ENCODE peak calls at places on chromosomes 11 and 22, in seven cellular contexts. One of them, this sample, is unnamed. For H3K4me1, the result is how much of the 10 kb centered on the place peaks cover.

GRCh38 chr22:49258107-49259010 is 569.3 kb downstream of the BRD1 start:
- DNase-seq in DND-41: no peak
- DNase-seq in CD8-positive, alpha-beta T cell: no peak
- DNase-seq in heart right ventricle: no peak
- DNase-seq in H1: no peak
- DNase-seq in sigmoid colon: no peak
- DNase-seq in upper lobe of right lung: no peak
- DNase-seq in this sample: no peak

GRCh38 chr11:75524576-75525432 is 937 bp downstream of the GDPD5 start:
- DNase-seq in heart right ventricle: peak
- DNase-seq in CD8-positive, alpha-beta T cell: peak
- DNase-seq in sigmoid colon: no peak
- DNase-seq in DND-41: peak
- DNase-seq in upper lobe of right lung: no peak
- DNase-seq in H1: no peak
- DNase-seq in this sample: peak

GRCh38 chr11:86459682-86460460 is 85.2 kb downstream of the CCDC81 start:
- DNase-seq in DND-41: no peak
- DNase-seq in CD8-positive, alpha-beta T cell: no peak
- DNase-seq in heart right ventricle: peak
- DNase-seq in H1: peak
- DNase-seq in sigmoid colon: no peak
- DNase-seq in upper lobe of right lung: no peak
- DNase-seq in this sample: no peak

GRCh38 chr11:117438371-117439000 is 110.8 kb downstream of the CEP164 start:
- DNase-seq in DND-41: no peak
- DNase-seq in sigmoid colon: no peak
- DNase-seq in heart right ventricle: no peak
- DNase-seq in CD8-positive, alpha-beta T cell: no peak
- DNase-seq in upper lobe of right lung: no peak
- DNase-seq in H1: no peak
- DNase-seq in this sample: no peak

GRCh38 chr22:20001082-20001638 is 15.5 kb downstream of the ARVCF start:
- DNase-seq in H1: no peak
- DNase-seq in CD8-positive, alpha-beta T cell: peak
- DNase-seq in DND-41: no peak
- DNase-seq in heart right ventricle: peak
- DNase-seq in upper lobe of right lung: no peak
- DNase-seq in sigmoid colon: no peak
- DNase-seq in this sample: no peak

GRCh38 chr22:49954354-49954753 is 6.2 kb upstream of the PIM3 start:
- DNase-seq in sigmoid colon: no peak
- DNase-seq in heart right ventricle: peak
- DNase-seq in upper lobe of right lung: peak
- DNase-seq in CD8-positive, alpha-beta T cell: no peak
- DNase-seq in DND-41: no peak
- DNase-seq in H1: no peak
- DNase-seq in this sample: no peak

GRCh38 chr11:19849107-19849789 is 136.6 kb downstream of the NAV2 start:
- DNase-seq in CD8-positive, alpha-beta T cell: no peak
- DNase-seq in sigmoid colon: no peak
- DNase-seq in H1: no peak
- DNase-seq in DND-41: no peak
- DNase-seq in upper lobe of right lung: no peak
- DNase-seq in heart right ventricle: peak
- DNase-seq in this sample: no peak

GRCh38 chr11:72222106-72222891 is 2.3 kb upstream of the INPPL1 start:
- DNase-seq in sigmoid colon: no peak
- DNase-seq in upper lobe of right lung: no peak
- DNase-seq in CD8-positive, alpha-beta T cell: no peak
- DNase-seq in heart right ventricle: no peak
- DNase-seq in H1: no peak
- DNase-seq in DND-41: no peak
- DNase-seq in this sample: no peak

GRCh38 chr11:10288881-10289764 is 4.9 kb downstream of the SBF2 start:
- DNase-seq in sigmoid colon: no peak
- DNase-seq in DND-41: no peak
- DNase-seq in CD8-positive, alpha-beta T cell: no peak
- DNase-seq in upper lobe of right lung: no peak
- DNase-seq in heart right ventricle: peak
- DNase-seq in H1: no peak
- DNase-seq in this sample: no peak

GRCh38 chr11:733072-733471 is 14.2 kb upstream of the TALDO1 start:
- DNase-seq in H1: no peak
- DNase-seq in DND-41: no peak
- DNase-seq in heart right ventricle: no peak
- DNase-seq in sigmoid colon: no peak
- DNase-seq in upper lobe of right lung: no peak
- DNase-seq in CD8-positive, alpha-beta T cell: no peak
- DNase-seq in this sample: no peak

GRCh38 chr22:46737105-46737975 is 712 bp downstream of the CERK start:
- DNase-seq in sigmoid colon: no peak
- DNase-seq in upper lobe of right lung: no peak
- DNase-seq in H1: no peak
- DNase-seq in CD8-positive, alpha-beta T cell: peak
- DNase-seq in DND-41: peak
- DNase-seq in heart right ventricle: peak
- DNase-seq in this sample: peak

GRCh38 chr11:134781335-134781970 is 369.4 kb upstream of the B3GAT1 start:
- DNase-seq in DND-41: no peak
- DNase-seq in H1: no peak
- DNase-seq in heart right ventricle: no peak
- DNase-seq in CD8-positive, alpha-beta T cell: no peak
- DNase-seq in sigmoid colon: no peak
- DNase-seq in upper lobe of right lung: no peak
- DNase-seq in this sample: no peak

GRCh38 chr11:69691449-69691848 is 12.4 kb downstream of the FGF19 start:
- DNase-seq in upper lobe of right lung: peak
- DNase-seq in CD8-positive, alpha-beta T cell: no peak
- DNase-seq in DND-41: no peak
- DNase-seq in sigmoid colon: peak
- DNase-seq in H1: no peak
- DNase-seq in heart right ventricle: no peak
- DNase-seq in this sample: no peak

GRCh38 chr22:26068571-26068970 is 100.7 kb upstream of the SEZ6L start:
- DNase-seq in CD8-positive, alpha-beta T cell: no peak
- DNase-seq in sigmoid colon: no peak
- DNase-seq in upper lobe of right lung: no peak
- DNase-seq in heart right ventricle: no peak
- DNase-seq in DND-41: no peak
- DNase-seq in H1: no peak
- DNase-seq in this sample: no peak

GRCh38 chr11:40280161-40281054 is 1179.0 kb downstream of the LRRC4C start:
- DNase-seq in heart right ventricle: peak
- DNase-seq in DND-41: no peak
- DNase-seq in upper lobe of right lung: no peak
- DNase-seq in CD8-positive, alpha-beta T cell: no peak
- DNase-seq in sigmoid colon: peak
- DNase-seq in H1: no peak
- DNase-seq in this sample: no peak

GRCh38 chr11:131823772-131824171 is 453.4 kb downstream of the NTM start:
- DNase-seq in DND-41: no peak
- DNase-seq in H1: no peak
- DNase-seq in upper lobe of right lung: no peak
- DNase-seq in CD8-positive, alpha-beta T cell: no peak
- DNase-seq in sigmoid colon: no peak
- DNase-seq in heart right ventricle: no peak
- DNase-seq in this sample: no peak

GRCh38 chr22:37460684-37461083 is 25.5 kb downstream of the MFNG start:
- DNase-seq in H1: no peak
- DNase-seq in DND-41: no peak
- DNase-seq in CD8-positive, alpha-beta T cell: no peak
- DNase-seq in sigmoid colon: no peak
- DNase-seq in heart right ventricle: no peak
- DNase-seq in upper lobe of right lung: no peak
- DNase-seq in this sample: no peak

GRCh38 chr11:4186464-4187054 is 92.0 kb downstream of the RRM1 start:
- DNase-seq in sigmoid colon: no peak
- DNase-seq in DND-41: no peak
- DNase-seq in CD8-positive, alpha-beta T cell: no peak
- DNase-seq in heart right ventricle: no peak
- DNase-seq in upper lobe of right lung: no peak
- DNase-seq in H1: no peak
- DNase-seq in this sample: no peak
- H3K4me3 ChIP-seq in sigmoid colon: no peak
- H3K4me3 ChIP-seq in DND-41: no peak
- H3K4me3 ChIP-seq in CD8-positive, alpha-beta T cell: peak
- H3K4me3 ChIP-seq in heart right ventricle: peak
- H3K4me3 ChIP-seq in upper lobe of right lung: peak
- H3K4me3 ChIP-seq in H1: peak
- H3K4me3 ChIP-seq in this sample: no peak

GRCh38 chr11:74339619-74340018 is 28.2 kb upstream of the P4HA3 start:
- DNase-seq in DND-41: no peak
- DNase-seq in heart right ventricle: no peak
- DNase-seq in H1: no peak
- DNase-seq in CD8-positive, alpha-beta T cell: no peak
- DNase-seq in sigmoid colon: no peak
- DNase-seq in upper lobe of right lung: no peak
- DNase-seq in this sample: no peak
- H3K4me1 ChIP-seq in DND-41: under half
- H3K4me1 ChIP-seq in heart right ventricle: under half
- H3K4me1 ChIP-seq in H1: under half
- H3K4me1 ChIP-seq in CD8-positive, alpha-beta T cell: under half
- H3K4me1 ChIP-seq in sigmoid colon: under half
- H3K4me1 ChIP-seq in upper lobe of right lung: under half
- H3K4me1 ChIP-seq in this sample: under half

DNA sequence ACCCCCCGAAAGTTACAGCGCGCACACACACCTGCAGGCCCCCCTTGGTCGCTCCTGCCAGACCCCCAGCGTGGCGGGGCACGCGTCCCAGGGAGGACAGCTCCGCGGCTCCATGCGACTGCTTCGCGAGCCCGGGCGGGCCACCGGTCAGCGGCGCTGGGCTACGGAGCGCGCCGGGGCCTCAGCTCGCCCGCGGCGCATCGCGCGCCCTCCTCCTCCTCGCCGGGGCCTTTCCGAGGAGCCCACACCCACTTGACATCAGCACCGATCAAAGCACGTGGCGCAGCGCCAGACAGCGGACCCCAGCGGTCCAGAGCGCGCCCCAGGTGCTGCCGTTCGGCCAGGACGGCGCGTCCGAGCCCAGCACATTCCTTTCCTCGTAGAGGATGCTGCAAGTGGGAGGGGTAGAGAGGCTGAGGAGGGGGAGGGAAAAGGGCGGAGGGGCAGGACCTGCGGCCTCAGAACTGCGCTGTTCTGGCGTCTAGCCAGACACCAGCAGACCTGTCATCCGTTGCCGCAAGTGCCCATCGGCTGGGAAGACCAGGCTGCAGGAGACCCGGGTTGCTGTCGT is 88.6 kb downstream of the PLEKHA7 start:
- DNase-seq in upper lobe of right lung: peak
- DNase-seq in CD8-positive, alpha-beta T cell: no peak
- DNase-seq in sigmoid colon: peak
- DNase-seq in heart right ventricle: peak
- DNase-seq in DND-41: no peak
- DNase-seq in H1: peak
- DNase-seq in this sample: no peak
- H3K4me3 ChIP-seq in upper lobe of right lung: peak
- H3K4me3 ChIP-seq in CD8-positive, alpha-beta T cell: no peak
- H3K4me3 ChIP-seq in sigmoid colon: peak
- H3K4me3 ChIP-seq in heart right ventricle: peak
- H3K4me3 ChIP-seq in DND-41: no peak
- H3K4me3 ChIP-seq in H1: peak
- H3K4me3 ChIP-seq in this sample: no peak

GRCh38 chr11:119804698-119805097 is 75.7 kb upstream of the NECTIN1 start:
- DNase-seq in heart right ventricle: no peak
- DNase-seq in H1: no peak
- DNase-seq in CD8-positive, alpha-beta T cell: no peak
- DNase-seq in sigmoid colon: no peak
- DNase-seq in upper lobe of right lung: no peak
- DNase-seq in DND-41: no peak
- DNase-seq in this sample: no peak
- H3K4me1 ChIP-seq in heart right ventricle: under half
- H3K4me1 ChIP-seq in H1: under half
- H3K4me1 ChIP-seq in CD8-positive, alpha-beta T cell: under half
- H3K4me1 ChIP-seq in sigmoid colon: under half
- H3K4me1 ChIP-seq in upper lobe of right lung: under half
- H3K4me1 ChIP-seq in DND-41: under half
- H3K4me1 ChIP-seq in this sample: under half

GRCh38 chr11:109421981-109422590 is at the start of gene C11orf87:
- DNase-seq in sigmoid colon: no peak
- DNase-seq in heart right ventricle: peak
- DNase-seq in CD8-positive, alpha-beta T cell: no peak
- DNase-seq in H1: peak
- DNase-seq in DND-41: no peak
- DNase-seq in upper lobe of right lung: peak
- DNase-seq in this sample: no peak
- H3K4me3 ChIP-seq in sigmoid colon: no peak
- H3K4me3 ChIP-seq in heart right ventricle: peak
- H3K4me3 ChIP-seq in CD8-positive, alpha-beta T cell: no peak
- H3K4me3 ChIP-seq in H1: peak
- H3K4me3 ChIP-seq in DND-41: no peak
- H3K4me3 ChIP-seq in upper lobe of right lung: peak
- H3K4me3 ChIP-seq in this sample: no peak

GRCh38 chr22:23193420-23193819 is 13.1 kb downstream of the BCR start:
- DNase-seq in upper lobe of right lung: no peak
- DNase-seq in CD8-positive, alpha-beta T cell: no peak
- DNase-seq in sigmoid colon: no peak
- DNase-seq in heart right ventricle: no peak
- DNase-seq in DND-41: no peak
- DNase-seq in H1: no peak
- DNase-seq in this sample: no peak
- H3K4me1 ChIP-seq in upper lobe of right lung: under half
- H3K4me1 ChIP-seq in CD8-positive, alpha-beta T cell: under half
- H3K4me1 ChIP-seq in sigmoid colon: under half
- H3K4me1 ChIP-seq in heart right ventricle: under half
- H3K4me1 ChIP-seq in DND-41: under half
- H3K4me1 ChIP-seq in H1: under half
- H3K4me1 ChIP-seq in this sample: under half

DNA sequence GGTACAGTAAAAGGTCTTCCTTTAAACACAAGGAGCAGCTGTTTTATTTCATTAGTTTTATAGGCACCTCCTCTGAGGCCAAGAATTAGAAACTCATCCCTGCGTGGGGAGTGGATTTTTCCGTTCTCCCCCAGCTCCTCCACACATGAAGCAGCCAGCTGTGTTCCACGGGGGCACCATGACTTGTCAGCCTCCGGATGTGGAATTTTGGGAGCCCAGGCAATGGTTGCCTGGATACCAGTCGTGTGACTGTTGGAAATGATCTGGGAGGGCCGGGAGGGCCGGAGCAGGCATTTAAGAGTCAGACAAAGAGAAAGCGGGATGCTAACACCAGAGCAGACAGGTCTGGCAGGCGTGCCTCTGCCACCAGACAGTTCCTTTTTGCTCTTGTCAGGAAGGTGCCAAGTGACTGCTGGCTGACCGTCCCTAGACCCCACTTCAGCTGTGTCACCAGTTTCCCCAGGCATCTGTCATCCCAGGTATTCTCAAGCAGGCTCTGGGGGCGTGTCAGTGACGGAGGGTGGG is 15.9 kb upstream of the CDC42EP2 start:
- DNase-seq in DND-41: no peak
- DNase-seq in H1: no peak
- DNase-seq in upper lobe of right lung: no peak
- DNase-seq in sigmoid colon: peak
- DNase-seq in CD8-positive, alpha-beta T cell: no peak
- DNase-seq in heart right ventricle: peak
- DNase-seq in this sample: no peak
- H3K4me3 ChIP-seq in DND-41: no peak
- H3K4me3 ChIP-seq in H1: no peak
- H3K4me3 ChIP-seq in upper lobe of right lung: no peak
- H3K4me3 ChIP-seq in sigmoid colon: no peak
- H3K4me3 ChIP-seq in CD8-positive, alpha-beta T cell: no peak
- H3K4me3 ChIP-seq in heart right ventricle: no peak
- H3K4me3 ChIP-seq in this sample: no peak

GRCh38 chr11:118447423-118447822 is 11.1 kb downstream of the KMT2A start:
- DNase-seq in heart right ventricle: no peak
- DNase-seq in sigmoid colon: no peak
- DNase-seq in H1: no peak
- DNase-seq in upper lobe of right lung: no peak
- DNase-seq in CD8-positive, alpha-beta T cell: no peak
- DNase-seq in DND-41: no peak
- DNase-seq in this sample: no peak
- H3K4me1 ChIP-seq in heart right ventricle: under half
- H3K4me1 ChIP-seq in sigmoid colon: under half
- H3K4me1 ChIP-seq in H1: under half
- H3K4me1 ChIP-seq in upper lobe of right lung: under half
- H3K4me1 ChIP-seq in CD8-positive, alpha-beta T cell: under half
- H3K4me1 ChIP-seq in DND-41: under half
- H3K4me1 ChIP-seq in this sample: half or more

This sample was measured in CD4-positive, CD25-positive, alpha-beta regulatory T cell.